ENCODE peak calls at places on chromosome 10, in four cellular contexts. One of them, this sample, is unnamed.

GRCh38 chr10:132588301-132589013 is 50.9 kb downstream of the INPP5A start:
- DNase-seq in lower lobe of right lung: peak; percentile 76
- DNase-seq in sigmoid colon: peak; percentile 78
- DNase-seq in cardiac fibroblast: peak; percentile 56
- DNase-seq in this sample: no peak

GRCh38 chr10:17737021-17737965 is 14.7 kb upstream of the TMEM236 start:
- DNase-seq in lower lobe of right lung: no peak
- DNase-seq in cardiac fibroblast: peak; percentile 73
- DNase-seq in sigmoid colon: no peak
- DNase-seq in this sample: peak; percentile 43

GRCh38 chr10:48885376-48885775 is 54.3 kb downstream of the LRRC18 start:
- DNase-seq in cardiac fibroblast: peak; percentile 1
- DNase-seq in sigmoid colon: no peak
- DNase-seq in lower lobe of right lung: no peak
- DNase-seq in this sample: peak; percentile 44

GRCh38 chr10:6953131-6953834 is 373.2 kb upstream of the PRKCQ start:
- DNase-seq in sigmoid colon: peak; percentile 74
- DNase-seq in cardiac fibroblast: peak; percentile 2
- DNase-seq in lower lobe of right lung: no peak
- DNase-seq in this sample: peak; percentile 11

GRCh38 chr10:42941245-42941644 is 135.6 kb upstream of the RET start:
- DNase-seq in cardiac fibroblast: no peak
- DNase-seq in lower lobe of right lung: no peak
- DNase-seq in sigmoid colon: peak; percentile 25
- DNase-seq in this sample: no peak

GRCh38 chr10:123649672-123650071 is 16.5 kb upstream of the GPR26 start:
- DNase-seq in sigmoid colon: no peak
- DNase-seq in lower lobe of right lung: no peak
- DNase-seq in cardiac fibroblast: no peak
- DNase-seq in this sample: no peak

GRCh38 chr10:117677239-117677638 is 134.7 kb downstream of the EMX2 start:
- DNase-seq in sigmoid colon: no peak
- DNase-seq in lower lobe of right lung: no peak
- DNase-seq in cardiac fibroblast: no peak
- DNase-seq in this sample: peak; percentile 87

GRCh38 chr10:89332092-89332633 is 4.4 kb downstream of the IFIT3 start:
- DNase-seq in cardiac fibroblast: peak; percentile 77
- DNase-seq in lower lobe of right lung: no peak
- DNase-seq in sigmoid colon: no peak
- DNase-seq in this sample: peak; percentile 47

GRCh38 chr10:91672021-91672608 is 39.2 kb upstream of the PPP1R3C start:
- DNase-seq in cardiac fibroblast: peak; percentile 58
- DNase-seq in lower lobe of right lung: no peak
- DNase-seq in sigmoid colon: no peak
- DNase-seq in this sample: peak; percentile 27

GRCh38 chr10:23139677-23140076 is 44.3 kb downstream of the MSRB2 start:
- DNase-seq in sigmoid colon: no peak
- DNase-seq in lower lobe of right lung: no peak
- DNase-seq in cardiac fibroblast: no peak
- DNase-seq in this sample: no peak

GRCh38 chr10:6813876-6814275 is 233.8 kb upstream of the PRKCQ start:
- DNase-seq in sigmoid colon: no peak
- DNase-seq in cardiac fibroblast: no peak
- DNase-seq in lower lobe of right lung: no peak
- DNase-seq in this sample: no peak

GRCh38 chr10:32367793-32368453 is 21.0 kb upstream of the EPC1 start:
- DNase-seq in lower lobe of right lung: no peak
- DNase-seq in cardiac fibroblast: peak; percentile 81
- DNase-seq in sigmoid colon: peak; percentile 83
- DNase-seq in this sample: peak; percentile 77

GRCh38 chr10:125768217-125768616 is 7.4 kb downstream of the MMP21 start:
- DNase-seq in lower lobe of right lung: no peak
- DNase-seq in sigmoid colon: no peak
- DNase-seq in cardiac fibroblast: peak; percentile 50
- DNase-seq in this sample: peak; percentile 22

GRCh38 chr10:75230600-75231038 is 5.1 kb downstream of the COMTD1 start:
- DNase-seq in cardiac fibroblast: peak; percentile 90
- DNase-seq in lower lobe of right lung: peak; percentile 95
- DNase-seq in sigmoid colon: peak; percentile 94
- DNase-seq in this sample: peak; percentile 89

GRCh38 chr10:103852189-103852711 is 3.1 kb downstream of the SH3PXD2A start:
- DNase-seq in lower lobe of right lung: no peak
- DNase-seq in sigmoid colon: peak; percentile 83
- DNase-seq in cardiac fibroblast: peak; percentile 70
- DNase-seq in this sample: no peak

GRCh38 chr10:71185209-71185608 is 27.2 kb upstream of the UNC5B start:
- DNase-seq in lower lobe of right lung: no peak
- DNase-seq in sigmoid colon: no peak
- DNase-seq in cardiac fibroblast: no peak
- DNase-seq in this sample: no peak

GRCh38 chr10:71184402-71184801 is 28.0 kb upstream of the UNC5B start:
- DNase-seq in sigmoid colon: no peak
- DNase-seq in lower lobe of right lung: no peak
- DNase-seq in cardiac fibroblast: no peak
- DNase-seq in this sample: no peak

GRCh38 chr10:71188201-71188600 is 24.2 kb upstream of the UNC5B start:
- DNase-seq in lower lobe of right lung: no peak
- DNase-seq in cardiac fibroblast: no peak
- DNase-seq in sigmoid colon: no peak
- DNase-seq in this sample: no peak

GRCh38 chr10:71187197-71187596 is 25.2 kb upstream of the UNC5B start:
- DNase-seq in lower lobe of right lung: no peak
- DNase-seq in sigmoid colon: no peak
- DNase-seq in cardiac fibroblast: no peak
- DNase-seq in this sample: no peak

GRCh38 chr10:71187600-71187999 is 24.8 kb upstream of the UNC5B start:
- DNase-seq in lower lobe of right lung: no peak
- DNase-seq in cardiac fibroblast: peak; percentile 87
- DNase-seq in sigmoid colon: no peak
- DNase-seq in this sample: peak; percentile 21
- TF ChIP-seq CTCF in lower lobe of right lung: no peak
- TF ChIP-seq CTCF in cardiac fibroblast: no peak
- TF ChIP-seq CTCF in sigmoid colon: no peak
- TF ChIP-seq CTCF in this sample: no peak

DNA sequence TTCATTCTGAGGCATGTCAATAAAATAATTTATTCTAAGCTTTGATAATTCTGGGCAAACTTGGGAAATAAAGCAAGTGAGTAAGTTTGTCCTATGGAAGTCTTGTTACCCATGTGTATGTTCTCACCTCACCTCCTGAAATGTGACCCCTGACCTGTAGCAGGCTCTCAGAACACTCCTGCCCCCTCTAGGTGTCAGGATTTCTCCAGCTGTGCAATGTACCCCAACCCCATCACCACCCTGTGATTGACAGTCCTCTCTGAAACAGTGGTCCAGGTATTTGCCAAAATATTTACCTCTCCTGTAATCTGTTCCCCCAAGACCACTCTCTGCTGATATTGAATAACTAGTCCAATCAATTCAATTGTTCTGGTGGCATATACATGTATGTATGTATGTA is 122.6 kb upstream of the PTER start:
- DNase-seq in cardiac fibroblast: no peak
- DNase-seq in lower lobe of right lung: no peak
- DNase-seq in sigmoid colon: no peak
- DNase-seq in this sample: peak; percentile 23
- TF ChIP-seq CTCF in cardiac fibroblast: no peak
- TF ChIP-seq CTCF in lower lobe of right lung: no peak
- TF ChIP-seq CTCF in sigmoid colon: no peak
- TF ChIP-seq CTCF in this sample: peak; percentile 22

GRCh38 chr10:24376731-24377130 is 167.8 kb downstream of the KIAA1217 start:
- DNase-seq in lower lobe of right lung: no peak
- DNase-seq in cardiac fibroblast: no peak
- DNase-seq in sigmoid colon: no peak
- DNase-seq in this sample: no peak

GRCh38 chr10:24375510-24375909 is 166.6 kb downstream of the KIAA1217 start:
- DNase-seq in lower lobe of right lung: no peak
- DNase-seq in sigmoid colon: no peak
- DNase-seq in cardiac fibroblast: no peak
- DNase-seq in this sample: no peak

GRCh38 chr10:24374134-24374915 is 165.4 kb downstream of the KIAA1217 start:
- DNase-seq in cardiac fibroblast: peak; percentile 52
- DNase-seq in sigmoid colon: no peak
- DNase-seq in lower lobe of right lung: no peak
- DNase-seq in this sample: no peak

GRCh38 chr10:24367688-24368087 is 158.8 kb downstream of the KIAA1217 start:
- DNase-seq in cardiac fibroblast: no peak
- DNase-seq in lower lobe of right lung: no peak
- DNase-seq in sigmoid colon: no peak
- DNase-seq in this sample: no peak

GRCh38 chr10:24370877-24371276 is 161.9 kb downstream of the KIAA1217 start:
- DNase-seq in lower lobe of right lung: no peak
- DNase-seq in sigmoid colon: no peak
- DNase-seq in cardiac fibroblast: no peak
- DNase-seq in this sample: no peak
- TF ChIP-seq CTCF in lower lobe of right lung: no peak
- TF ChIP-seq CTCF in sigmoid colon: no peak
- TF ChIP-seq CTCF in cardiac fibroblast: no peak
- TF ChIP-seq CTCF in this sample: no peak

GRCh38 chr10:84845628-84846261 is 517.4 kb downstream of the CCSER2 start:
- DNase-seq in cardiac fibroblast: no peak
- DNase-seq in lower lobe of right lung: no peak
- DNase-seq in sigmoid colon: no peak
- DNase-seq in this sample: peak; percentile 52
- TF ChIP-seq CTCF in cardiac fibroblast: no peak
- TF ChIP-seq CTCF in lower lobe of right lung: peak; percentile 34
- TF ChIP-seq CTCF in sigmoid colon: no peak
- TF ChIP-seq CTCF in this sample: no peak

DNA sequence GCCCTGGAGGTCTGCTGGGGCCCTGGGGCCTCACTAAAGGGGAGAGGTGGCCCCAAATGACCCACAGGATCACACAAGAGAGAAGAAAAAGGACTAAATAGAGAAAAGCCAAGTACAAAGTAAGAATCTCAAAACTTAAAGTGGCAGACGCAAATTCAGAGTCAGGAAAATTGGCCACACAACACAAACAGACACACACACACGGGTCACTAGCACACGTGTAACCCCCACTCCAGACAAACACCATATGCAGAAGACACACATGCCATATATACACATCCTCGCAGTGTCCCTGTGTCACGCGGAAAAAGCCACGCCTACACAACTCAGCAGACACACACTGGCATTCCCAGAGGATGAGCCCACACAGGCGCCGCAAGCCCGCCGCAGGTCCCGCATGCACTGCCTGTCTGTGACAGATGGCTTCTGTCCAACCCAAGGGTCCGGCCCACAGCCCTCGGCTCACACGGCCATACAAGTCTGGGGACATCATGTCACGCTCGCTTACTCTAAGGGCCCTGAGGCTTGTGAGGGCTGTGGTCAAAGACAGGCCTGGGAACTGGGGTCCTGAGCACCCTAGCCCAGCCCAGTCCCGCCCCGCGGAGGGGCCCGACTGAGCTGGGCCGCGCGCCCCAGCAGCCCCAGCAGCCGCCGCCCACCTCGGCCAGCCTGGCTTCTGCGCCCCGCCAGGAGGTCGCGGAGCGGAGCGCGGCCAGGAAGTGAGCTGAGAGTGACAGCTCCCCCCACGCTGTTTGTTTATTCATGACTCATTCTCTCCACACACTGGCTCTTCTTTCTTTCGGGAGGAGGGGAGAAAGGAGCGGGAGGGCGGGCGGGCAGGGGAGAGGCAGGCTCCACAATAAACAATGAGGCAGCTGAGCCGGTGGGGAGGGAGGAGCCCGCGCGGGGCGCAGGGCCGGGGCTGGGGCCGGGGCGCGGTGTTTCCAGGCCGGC is 95.5 kb upstream of the ZMIZ1 start:
- DNase-seq in lower lobe of right lung: peak; percentile 79
- DNase-seq in cardiac fibroblast: peak; percentile 95
- DNase-seq in sigmoid colon: peak; percentile 91
- DNase-seq in this sample: peak; percentile 93
- TF ChIP-seq CTCF in lower lobe of right lung: no peak
- TF ChIP-seq CTCF in cardiac fibroblast: no peak
- TF ChIP-seq CTCF in sigmoid colon: no peak
- TF ChIP-seq CTCF in this sample: no peak

DNA sequence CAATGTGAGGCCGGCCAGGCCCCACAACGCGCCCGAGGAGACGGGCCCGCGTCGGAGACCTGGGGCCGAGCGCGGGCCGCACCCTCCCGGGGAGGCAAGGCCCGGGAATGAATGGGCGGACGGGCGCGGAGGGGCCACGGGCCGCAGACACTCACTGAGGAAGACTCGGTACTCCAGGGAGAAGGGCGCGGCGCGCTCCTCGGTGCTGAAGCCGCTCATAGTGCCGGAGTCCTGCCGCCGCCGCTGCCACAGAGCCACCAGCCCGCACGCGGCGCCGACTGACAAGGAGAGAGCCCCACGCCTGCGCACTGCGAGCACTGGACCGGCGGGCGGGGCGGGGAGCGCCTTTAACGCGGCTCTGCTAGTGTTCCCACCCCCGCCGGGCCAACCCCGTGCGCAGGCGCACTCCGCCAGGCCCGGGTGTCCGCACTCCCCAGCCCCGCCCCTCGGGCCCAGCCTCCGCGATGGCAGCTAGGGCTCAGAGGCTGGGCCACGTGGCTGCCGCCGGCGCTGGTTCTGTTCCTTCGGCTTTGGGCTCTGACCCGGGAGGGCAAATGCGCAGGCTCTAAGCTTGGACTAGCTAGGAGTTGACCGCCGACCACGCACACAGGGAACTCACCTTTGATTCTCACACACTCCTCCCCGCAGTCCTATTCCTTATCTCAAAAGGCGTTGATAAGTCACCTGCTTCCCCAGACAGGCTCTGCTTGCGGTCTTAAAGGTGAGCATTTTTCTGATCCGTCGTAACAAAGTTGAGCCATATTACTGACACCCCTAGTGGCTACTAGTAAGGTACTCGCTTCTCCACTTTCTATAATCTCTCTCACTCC is at the start of gene PPA1:
- DNase-seq in lower lobe of right lung: peak; percentile 99
- DNase-seq in cardiac fibroblast: peak; percentile 97
- DNase-seq in sigmoid colon: peak; percentile 99
- DNase-seq in this sample: peak; percentile 96
- TF ChIP-seq CTCF in lower lobe of right lung: peak; percentile 16
- TF ChIP-seq CTCF in cardiac fibroblast: peak; percentile 10
- TF ChIP-seq CTCF in sigmoid colon: no peak
- TF ChIP-seq CTCF in this sample: no peak

GRCh38 chr10:78778446-78779338 is 290.1 kb upstream of the ZMIZ1 start:
- DNase-seq in lower lobe of right lung: no peak
- DNase-seq in sigmoid colon: no peak
- DNase-seq in cardiac fibroblast: no peak
- DNase-seq in this sample: no peak
- TF ChIP-seq CTCF in lower lobe of right lung: no peak
- TF ChIP-seq CTCF in sigmoid colon: no peak
- TF ChIP-seq CTCF in cardiac fibroblast: no peak
- TF ChIP-seq CTCF in this sample: no peak

This sample was measured in MCF 10A.